ENCODE peak calls at places on chromosomes 6 and 20, in seven cellular contexts. T is fibroblast of lung, R is esophagus squamous epithelium, B is heart right ventricle, K is GM23248, S is left lung, D is right cardiac atrium. Q is an unnamed sample. For H3K27me3, the result is how much of the 10 kb centered on the place peaks cover.

GRCh38 chr20:34511891-34512265 is 4.3 kb upstream of the DYNLRB1 start:
- DNase-seq in K (no peak), S (no peak), T (no peak), R (no peak), D (no peak), B (no peak), Q (no peak)

GRCh38 chr6:27532820-27533538 is 60.1 kb upstream of the ZNF184 start:
- DNase-seq in R (no peak), S (no peak), B (no peak), K (peak), D (no peak), T (no peak), Q (no peak)

GRCh38 chr6:149380523-149380922 is 19.5 kb upstream of the SUMO4 start:
- DNase-seq in S (no peak), D (no peak), T (no peak), R (no peak), K (peak), B (no peak), Q (no peak)

GRCh38 chr20:59788196-59788735 is 145.2 kb downstream of the SYCP2 start:
- DNase-seq in R (no peak), K (no peak), S (no peak), D (no peak), T (no peak), B (no peak), Q (no peak)

GRCh38 chr6:36818741-36819140 is 20.5 kb downstream of the CPNE5 start:
- DNase-seq in S (no peak), T (no peak), K (no peak), B (no peak), R (no peak), D (no peak), Q (no peak)

GRCh38 chr20:8144282-8145245 is 12.5 kb downstream of the PLCB1 start:
- DNase-seq in B (no peak), D (no peak), R (no peak), T (peak), S (no peak), K (peak), Q (no peak)

GRCh38 chr6:13522639-13523038 is 35.2 kb upstream of the GFOD1 start:
- DNase-seq in R (no peak), T (peak), K (peak), B (no peak), S (no peak), D (no peak), Q (no peak)

GRCh38 chr6:52503344-52503747 is 73.5 kb downstream of the TRAM2 start:
- DNase-seq in S (no peak), R (no peak), D (no peak), K (peak), B (peak), T (no peak), Q (no peak)

GRCh38 chr6:16398587-16398986 is 160.2 kb downstream of the GMPR start:
- DNase-seq in R (no peak), S (no peak), D (no peak), B (no peak), T (peak), K (peak), Q (no peak)

GRCh38 chr6:74971631-74972030 is 234.2 kb downstream of the COL12A1 start:
- DNase-seq in D (no peak), R (no peak), B (no peak), S (no peak), K (peak), T (peak), Q (no peak)

GRCh38 chr6:143232849-143233248 is 172.2 kb downstream of the AIG1 start:
- DNase-seq in D (no peak), S (no peak), R (no peak), B (no peak), K (peak), T (peak), Q (no peak)

GRCh38 chr20:51480507-51481270 is 61.8 kb downstream of the NFATC2 start:
- DNase-seq in K (no peak), S (no peak), T (no peak), B (no peak), R (no peak), D (no peak), Q (no peak)

GRCh38 chr6:6790891-6791290 is 202.4 kb downstream of the LY86 start:
- DNase-seq in D (no peak), B (no peak), R (no peak), K (peak), T (no peak), S (no peak), Q (no peak)

GRCh38 chr6:45416700-45417099 is 39.0 kb upstream of the SUPT3H start:
- DNase-seq in B (no peak), D (no peak), S (no peak), R (no peak), T (no peak), K (peak), Q (no peak)

GRCh38 chr20:535958-536357 is 7.6 kb downstream of the CSNK2A1 start:
- DNase-seq in D (no peak), T (no peak), S (no peak), R (no peak), B (no peak), K (no peak), Q (no peak)

GRCh38 chr6:44177691-44178423 is 19.2 kb downstream of the CAPN11 start:
- DNase-seq in T (peak), S (peak), B (peak), D (peak), K (peak), R (peak), Q (no peak)

DNA sequence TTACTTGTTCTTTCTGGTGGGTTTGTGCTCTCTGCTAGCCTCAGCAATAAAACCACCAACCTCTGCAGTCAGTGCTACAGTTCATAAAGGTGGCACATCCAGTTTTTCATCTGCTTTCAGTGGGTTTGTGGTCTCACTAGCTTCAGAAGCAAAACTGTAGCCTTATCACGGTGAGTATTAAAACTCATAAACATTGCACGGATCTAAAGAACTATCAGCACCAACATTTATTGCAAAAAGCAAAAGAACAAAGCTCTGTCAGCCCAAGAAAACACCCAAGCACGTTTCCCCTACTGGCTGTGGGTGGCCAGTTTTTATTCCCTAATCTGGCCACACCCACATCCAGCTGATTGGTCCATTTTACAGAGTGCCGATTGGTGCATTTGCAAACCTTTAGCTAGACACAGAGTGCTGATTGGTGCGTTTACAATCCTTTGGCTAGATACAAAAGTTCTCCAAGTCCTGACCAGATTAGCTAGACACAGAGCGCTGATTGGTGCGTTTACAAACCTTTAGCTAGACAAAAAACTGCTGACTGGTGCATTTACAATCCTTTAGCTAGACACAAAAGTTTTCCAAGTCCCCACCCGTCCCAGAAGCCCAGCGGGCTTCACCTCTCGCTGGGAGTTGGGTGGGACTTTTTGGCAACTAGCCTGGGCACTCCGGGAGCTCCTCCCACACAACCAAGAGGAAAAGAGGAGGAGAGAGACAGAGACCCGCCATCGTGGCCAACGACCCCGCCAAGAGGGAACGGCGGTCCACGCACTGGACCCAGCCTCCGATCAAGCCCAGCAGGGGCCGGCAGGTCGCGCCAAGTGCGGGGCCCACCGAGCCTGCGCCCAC is 3.3 kb upstream of the TMEM14C start:
- DNase-seq in D (no peak), B (peak), R (no peak), S (no peak), T (peak), K (peak), Q (no peak)
- H3K27ac ChIP-seq in D (peak), B (peak), R (peak), S (peak), T (no peak), K (peak), Q (peak)

DNA sequence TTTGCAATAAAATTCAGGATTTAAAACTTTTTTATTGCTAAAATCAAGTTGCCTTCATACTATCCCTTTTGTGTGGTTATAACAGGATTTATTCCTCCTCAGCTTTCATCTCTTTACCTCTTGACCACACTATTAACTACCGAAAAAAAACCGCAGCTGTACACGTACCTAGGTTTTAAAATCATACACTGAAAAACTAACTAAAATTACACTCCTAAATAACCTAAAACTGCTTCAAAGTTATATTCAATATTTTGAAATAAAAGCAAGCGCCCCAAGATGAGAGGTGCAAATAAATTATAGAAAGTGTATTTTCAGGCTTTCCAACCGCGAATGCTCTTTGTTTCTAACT is 1.4 kb downstream of the MPC1 start:
- DNase-seq in T (no peak), R (no peak), K (no peak), S (no peak), B (no peak), D (no peak), Q (no peak)
- H3K4me3 ChIP-seq in T (peak), R (peak), K (peak), S (peak), B (peak), D (peak), Q (peak)

DNA sequence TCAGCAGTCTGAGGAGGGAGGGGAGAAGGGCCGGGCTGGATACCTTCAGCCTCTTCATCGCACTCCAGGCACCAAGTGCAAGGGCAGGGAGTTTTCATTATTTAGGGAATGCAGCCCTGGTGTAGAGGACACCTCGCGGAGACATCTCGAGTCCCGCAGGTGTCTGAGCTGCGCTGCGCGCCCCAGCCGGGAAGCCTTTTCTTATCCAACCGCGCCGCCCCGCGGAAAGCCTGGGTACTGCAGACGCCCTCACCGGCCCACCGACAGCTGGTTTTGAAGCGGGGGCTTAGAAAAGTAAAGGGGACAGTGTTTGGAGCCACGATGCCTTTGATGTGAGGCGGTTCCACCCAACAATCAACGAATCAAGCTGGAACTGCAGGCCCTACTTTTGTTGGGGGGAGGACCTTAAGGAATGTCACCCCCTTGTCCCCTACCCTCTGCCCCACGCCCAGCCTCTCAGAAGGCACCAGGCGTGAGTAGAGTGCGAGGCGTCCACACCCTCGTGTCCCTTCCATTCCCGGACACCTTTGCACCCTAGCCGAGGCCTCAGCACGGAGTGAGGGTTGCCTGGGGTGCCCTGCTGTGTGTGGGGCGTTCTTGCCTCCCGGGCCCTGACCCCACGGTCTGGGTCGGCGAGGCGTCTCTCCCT is 8.6 kb downstream of the NKX2-2 start:
- DNase-seq in T (peak), D (peak), R (no peak), S (peak), K (peak), B (peak), Q (no peak)
- H3K27me3 ChIP-seq in T (under half), D (under half), R (half or more), S (half or more), K (half or more), B (half or more), Q (under half)

GRCh38 chr6:39800388-39801032 is 8.3 kb downstream of the DAAM2 start:
- DNase-seq in B (no peak), R (no peak), K (no peak), S (no peak), T (no peak), D (peak), Q (no peak)
- H3K27ac ChIP-seq in B (no peak), R (peak), K (no peak), S (no peak), T (no peak), D (no peak), Q (no peak)

GRCh38 chr20:17533396-17533795 is 2.2 kb upstream of the BFSP1 start:
- DNase-seq in R (no peak), D (no peak), T (peak), S (no peak), K (peak), B (no peak), Q (no peak)

GRCh38 chr20:17531537-17532025 is 402 bp upstream of the BFSP1 start:
- DNase-seq in D (no peak), T (no peak), S (no peak), B (no peak), R (no peak), K (no peak), Q (no peak)

GRCh38 chr20:17536944-17537444 is 5.8 kb upstream of the BFSP1 start:
- DNase-seq in S (no peak), B (peak), K (peak), R (no peak), D (peak), T (peak), Q (no peak)

GRCh38 chr20:17530716-17531536 is at the start of gene BFSP1:
- DNase-seq in K (peak), B (peak), S (peak), D (peak), T (peak), R (no peak), Q (no peak)

DNA sequence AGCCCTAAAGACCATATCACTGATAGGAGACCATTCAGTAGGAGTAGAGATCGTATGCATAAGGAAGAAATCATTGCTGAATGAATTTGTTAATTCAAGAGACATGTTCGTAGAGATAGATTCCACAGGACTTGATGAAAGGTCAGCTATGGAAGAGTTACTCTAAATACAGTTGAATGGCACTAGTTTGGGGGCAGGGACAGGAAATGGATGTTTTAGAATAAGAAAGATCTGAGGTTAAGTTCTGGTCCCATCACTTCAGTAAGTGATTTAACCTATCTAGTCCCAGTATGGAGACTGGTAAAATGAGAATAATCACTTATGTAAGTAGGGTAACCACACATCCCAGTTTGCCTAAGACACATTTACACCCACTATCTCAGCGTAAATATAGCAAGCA is 2.9 kb upstream of the BFSP1 start:
- DNase-seq in D (no peak), T (no peak), R (no peak), S (no peak), K (no peak), B (no peak), Q (no peak)
- H3K4me3 ChIP-seq in D (no peak), T (no peak), R (no peak), S (no peak), K (no peak), B (no peak), Q (no peak)